ENCODE peak calls at places on chromosome 22, in nine cellular contexts. One of them, this sample, is unnamed.

GRCh38 chr22:48719978-48720661 is 1107.6 kb downstream of the BRD1 start:
- DNase-seq in Calu3: no peak
- DNase-seq in PC-9: no peak
- DNase-seq in HFFc6: no peak
- DNase-seq in GM12864: no peak
- DNase-seq in AG09309: no peak
- DNase-seq in cardiac fibroblast: no peak
- DNase-seq in body of pancreas: no peak
- DNase-seq in fibroblast of pulmonary artery: no peak
- DNase-seq in this sample: no peak

GRCh38 chr22:46703166-46703995 is 34.7 kb downstream of the CERK start:
- DNase-seq in Calu3: no peak
- DNase-seq in PC-9: no peak
- DNase-seq in HFFc6: no peak
- DNase-seq in GM12864: no peak
- DNase-seq in AG09309: no peak
- DNase-seq in cardiac fibroblast: no peak
- DNase-seq in body of pancreas: no peak
- DNase-seq in fibroblast of pulmonary artery: no peak
- DNase-seq in this sample: no peak

GRCh38 chr22:42646569-42647525 is 2.3 kb downstream of the CYB5R3 start:
- DNase-seq in Calu3: no peak
- DNase-seq in PC-9: no peak
- DNase-seq in HFFc6: no peak
- DNase-seq in GM12864: no peak
- DNase-seq in AG09309: no peak
- DNase-seq in cardiac fibroblast: peak; percentile 67
- DNase-seq in body of pancreas: peak; percentile 85
- DNase-seq in fibroblast of pulmonary artery: peak; percentile 38
- DNase-seq in this sample: no peak

GRCh38 chr22:40638261-40638660 is 1.7 kb upstream of the MRTFA start:
- DNase-seq in Calu3: no peak
- DNase-seq in PC-9: no peak
- DNase-seq in HFFc6: no peak
- DNase-seq in GM12864: no peak
- DNase-seq in AG09309: no peak
- DNase-seq in cardiac fibroblast: no peak
- DNase-seq in body of pancreas: no peak
- DNase-seq in fibroblast of pulmonary artery: no peak
- DNase-seq in this sample: no peak

GRCh38 chr22:29078036-29078868 is 5.4 kb downstream of the KREMEN1 start:
- DNase-seq in Calu3: no peak
- DNase-seq in PC-9: no peak
- DNase-seq in HFFc6: no peak
- DNase-seq in GM12864: no peak
- DNase-seq in AG09309: no peak
- DNase-seq in cardiac fibroblast: no peak
- DNase-seq in body of pancreas: no peak
- DNase-seq in fibroblast of pulmonary artery: no peak
- DNase-seq in this sample: no peak

GRCh38 chr22:24824915-24825314 is 18.9 kb downstream of the SGSM1 start:
- DNase-seq in Calu3: no peak
- DNase-seq in PC-9: no peak
- DNase-seq in HFFc6: no peak
- DNase-seq in GM12864: no peak
- DNase-seq in AG09309: no peak
- DNase-seq in cardiac fibroblast: no peak
- DNase-seq in body of pancreas: no peak
- DNase-seq in fibroblast of pulmonary artery: no peak
- DNase-seq in this sample: no peak

GRCh38 chr22:50182176-50183081 is 3.3 kb upstream of the TRABD start:
- DNase-seq in Calu3: no peak
- DNase-seq in PC-9: no peak
- DNase-seq in HFFc6: no peak
- DNase-seq in GM12864: no peak
- DNase-seq in AG09309: no peak
- DNase-seq in cardiac fibroblast: no peak
- DNase-seq in body of pancreas: peak; percentile 96
- DNase-seq in fibroblast of pulmonary artery: no peak
- DNase-seq in this sample: no peak

GRCh38 chr22:42074153-42074750 is at the start of gene PHETA2:
- DNase-seq in Calu3: peak; percentile 34
- DNase-seq in PC-9: no peak
- DNase-seq in HFFc6: no peak
- DNase-seq in GM12864: no peak
- DNase-seq in AG09309: no peak
- DNase-seq in cardiac fibroblast: peak; percentile 60
- DNase-seq in body of pancreas: peak; percentile 66
- DNase-seq in fibroblast of pulmonary artery: peak; percentile 37
- DNase-seq in this sample: peak; percentile 51

GRCh38 chr22:48863965-48864538 is 963.6 kb downstream of the BRD1 start:
- DNase-seq in Calu3: no peak
- DNase-seq in PC-9: no peak
- DNase-seq in HFFc6: no peak
- DNase-seq in GM12864: no peak
- DNase-seq in AG09309: no peak
- DNase-seq in cardiac fibroblast: no peak
- DNase-seq in body of pancreas: no peak
- DNase-seq in fibroblast of pulmonary artery: no peak
- DNase-seq in this sample: no peak

GRCh38 chr22:19174106-19175025 is 4.2 kb downstream of the SLC25A1 start:
- DNase-seq in Calu3: no peak
- DNase-seq in PC-9: peak; percentile 51
- DNase-seq in HFFc6: peak; percentile 73
- DNase-seq in GM12864: no peak
- DNase-seq in AG09309: peak; percentile 29
- DNase-seq in cardiac fibroblast: peak; percentile 89
- DNase-seq in body of pancreas: peak; percentile 60
- DNase-seq in fibroblast of pulmonary artery: peak; percentile 82
- DNase-seq in this sample: no peak

GRCh38 chr22:43554694-43555365 is 143.0 kb downstream of the MPPED1 start:
- DNase-seq in Calu3: no peak
- DNase-seq in PC-9: no peak
- DNase-seq in HFFc6: no peak
- DNase-seq in GM12864: no peak
- DNase-seq in AG09309: no peak
- DNase-seq in cardiac fibroblast: no peak
- DNase-seq in body of pancreas: no peak
- DNase-seq in fibroblast of pulmonary artery: no peak
- DNase-seq in this sample: no peak

GRCh38 chr22:22199634-22200033 is 45.0 kb upstream of the VPREB1 start:
- DNase-seq in Calu3: no peak
- DNase-seq in PC-9: no peak
- DNase-seq in HFFc6: no peak
- DNase-seq in GM12864: no peak
- DNase-seq in AG09309: no peak
- DNase-seq in cardiac fibroblast: no peak
- DNase-seq in body of pancreas: no peak
- DNase-seq in fibroblast of pulmonary artery: no peak
- DNase-seq in this sample: no peak

GRCh38 chr22:17368144-17368726 is 1.0 kb upstream of the CECR2 start:
- DNase-seq in Calu3: no peak
- DNase-seq in PC-9: no peak
- DNase-seq in HFFc6: no peak
- DNase-seq in GM12864: no peak
- DNase-seq in AG09309: no peak
- DNase-seq in cardiac fibroblast: no peak
- DNase-seq in body of pancreas: no peak
- DNase-seq in fibroblast of pulmonary artery: no peak
- DNase-seq in this sample: no peak

GRCh38 chr22:17369553-17370035 is 334 bp downstream of the CECR2 start:
- DNase-seq in Calu3: no peak
- DNase-seq in PC-9: no peak
- DNase-seq in HFFc6: no peak
- DNase-seq in GM12864: no peak
- DNase-seq in AG09309: no peak
- DNase-seq in cardiac fibroblast: peak; percentile 53
- DNase-seq in body of pancreas: peak; percentile 38
- DNase-seq in fibroblast of pulmonary artery: peak; percentile 43
- DNase-seq in this sample: peak; percentile 72

GRCh38 chr22:17368727-17369552 is at the start of gene CECR2:
- DNase-seq in Calu3: no peak
- DNase-seq in PC-9: no peak
- DNase-seq in HFFc6: no peak
- DNase-seq in GM12864: no peak
- DNase-seq in AG09309: no peak
- DNase-seq in cardiac fibroblast: peak; percentile 67
- DNase-seq in body of pancreas: peak; percentile 52
- DNase-seq in fibroblast of pulmonary artery: peak; percentile 44
- DNase-seq in this sample: peak; percentile 90

GRCh38 chr22:17366830-17367229 is 2.4 kb upstream of the CECR2 start:
- DNase-seq in Calu3: peak; percentile 31
- DNase-seq in PC-9: no peak
- DNase-seq in HFFc6: no peak
- DNase-seq in GM12864: no peak
- DNase-seq in AG09309: no peak
- DNase-seq in cardiac fibroblast: peak; percentile 53
- DNase-seq in body of pancreas: no peak
- DNase-seq in fibroblast of pulmonary artery: no peak
- DNase-seq in this sample: peak; percentile 82

GRCh38 chr22:17366329-17366728 is 2.9 kb upstream of the CECR2 start:
- DNase-seq in Calu3: no peak
- DNase-seq in PC-9: no peak
- DNase-seq in HFFc6: no peak
- DNase-seq in GM12864: no peak
- DNase-seq in AG09309: no peak
- DNase-seq in cardiac fibroblast: no peak
- DNase-seq in body of pancreas: no peak
- DNase-seq in fibroblast of pulmonary artery: no peak
- DNase-seq in this sample: no peak
- TF ChIP-seq CTCF in Calu3: no peak
- TF ChIP-seq CTCF in PC-9: no peak
- TF ChIP-seq CTCF in HFFc6: no peak
- TF ChIP-seq CTCF in GM12864: no peak
- TF ChIP-seq CTCF in AG09309: no peak
- TF ChIP-seq CTCF in cardiac fibroblast: no peak
- TF ChIP-seq CTCF in body of pancreas: no peak
- TF ChIP-seq CTCF in fibroblast of pulmonary artery: no peak
- TF ChIP-seq CTCF in this sample: no peak

GRCh38 chr22:37925767-37926166 is 19.7 kb downstream of the MICALL1 start:
- DNase-seq in Calu3: no peak
- DNase-seq in PC-9: no peak
- DNase-seq in HFFc6: no peak
- DNase-seq in GM12864: no peak
- DNase-seq in AG09309: no peak
- DNase-seq in cardiac fibroblast: no peak
- DNase-seq in body of pancreas: no peak
- DNase-seq in fibroblast of pulmonary artery: no peak
- DNase-seq in this sample: no peak
- TF ChIP-seq CTCF in Calu3: no peak
- TF ChIP-seq CTCF in PC-9: no peak
- TF ChIP-seq CTCF in HFFc6: no peak
- TF ChIP-seq CTCF in GM12864: no peak
- TF ChIP-seq CTCF in AG09309: no peak
- TF ChIP-seq CTCF in cardiac fibroblast: no peak
- TF ChIP-seq CTCF in body of pancreas: no peak
- TF ChIP-seq CTCF in fibroblast of pulmonary artery: no peak
- TF ChIP-seq CTCF in this sample: no peak

GRCh38 chr22:26196657-26197056 is 27.4 kb downstream of the SEZ6L start:
- DNase-seq in Calu3: no peak
- DNase-seq in PC-9: no peak
- DNase-seq in HFFc6: no peak
- DNase-seq in GM12864: no peak
- DNase-seq in AG09309: no peak
- DNase-seq in cardiac fibroblast: no peak
- DNase-seq in body of pancreas: no peak
- DNase-seq in fibroblast of pulmonary artery: no peak
- DNase-seq in this sample: no peak

GRCh38 chr22:26197427-26197826 is 28.2 kb downstream of the SEZ6L start:
- DNase-seq in Calu3: no peak
- DNase-seq in PC-9: no peak
- DNase-seq in HFFc6: no peak
- DNase-seq in GM12864: no peak
- DNase-seq in AG09309: no peak
- DNase-seq in cardiac fibroblast: no peak
- DNase-seq in body of pancreas: no peak
- DNase-seq in fibroblast of pulmonary artery: no peak
- DNase-seq in this sample: no peak

GRCh38 chr22:26194313-26194712 is 25.1 kb downstream of the SEZ6L start:
- DNase-seq in Calu3: no peak
- DNase-seq in PC-9: no peak
- DNase-seq in HFFc6: no peak
- DNase-seq in GM12864: no peak
- DNase-seq in AG09309: no peak
- DNase-seq in cardiac fibroblast: no peak
- DNase-seq in body of pancreas: no peak
- DNase-seq in fibroblast of pulmonary artery: no peak
- DNase-seq in this sample: no peak

GRCh38 chr22:26194877-26195276 is 25.6 kb downstream of the SEZ6L start:
- DNase-seq in Calu3: no peak
- DNase-seq in PC-9: no peak
- DNase-seq in HFFc6: no peak
- DNase-seq in GM12864: no peak
- DNase-seq in AG09309: no peak
- DNase-seq in cardiac fibroblast: no peak
- DNase-seq in body of pancreas: no peak
- DNase-seq in fibroblast of pulmonary artery: no peak
- DNase-seq in this sample: no peak

GRCh38 chr22:26199665-26200064 is 30.4 kb downstream of the SEZ6L start:
- DNase-seq in Calu3: no peak
- DNase-seq in PC-9: no peak
- DNase-seq in HFFc6: no peak
- DNase-seq in GM12864: no peak
- DNase-seq in AG09309: no peak
- DNase-seq in cardiac fibroblast: no peak
- DNase-seq in body of pancreas: no peak
- DNase-seq in fibroblast of pulmonary artery: no peak
- DNase-seq in this sample: no peak
- TF ChIP-seq CTCF in Calu3: no peak
- TF ChIP-seq CTCF in PC-9: no peak
- TF ChIP-seq CTCF in HFFc6: no peak
- TF ChIP-seq CTCF in GM12864: no peak
- TF ChIP-seq CTCF in AG09309: no peak
- TF ChIP-seq CTCF in cardiac fibroblast: no peak
- TF ChIP-seq CTCF in body of pancreas: no peak
- TF ChIP-seq CTCF in fibroblast of pulmonary artery: no peak
- TF ChIP-seq CTCF in this sample: no peak

DNA sequence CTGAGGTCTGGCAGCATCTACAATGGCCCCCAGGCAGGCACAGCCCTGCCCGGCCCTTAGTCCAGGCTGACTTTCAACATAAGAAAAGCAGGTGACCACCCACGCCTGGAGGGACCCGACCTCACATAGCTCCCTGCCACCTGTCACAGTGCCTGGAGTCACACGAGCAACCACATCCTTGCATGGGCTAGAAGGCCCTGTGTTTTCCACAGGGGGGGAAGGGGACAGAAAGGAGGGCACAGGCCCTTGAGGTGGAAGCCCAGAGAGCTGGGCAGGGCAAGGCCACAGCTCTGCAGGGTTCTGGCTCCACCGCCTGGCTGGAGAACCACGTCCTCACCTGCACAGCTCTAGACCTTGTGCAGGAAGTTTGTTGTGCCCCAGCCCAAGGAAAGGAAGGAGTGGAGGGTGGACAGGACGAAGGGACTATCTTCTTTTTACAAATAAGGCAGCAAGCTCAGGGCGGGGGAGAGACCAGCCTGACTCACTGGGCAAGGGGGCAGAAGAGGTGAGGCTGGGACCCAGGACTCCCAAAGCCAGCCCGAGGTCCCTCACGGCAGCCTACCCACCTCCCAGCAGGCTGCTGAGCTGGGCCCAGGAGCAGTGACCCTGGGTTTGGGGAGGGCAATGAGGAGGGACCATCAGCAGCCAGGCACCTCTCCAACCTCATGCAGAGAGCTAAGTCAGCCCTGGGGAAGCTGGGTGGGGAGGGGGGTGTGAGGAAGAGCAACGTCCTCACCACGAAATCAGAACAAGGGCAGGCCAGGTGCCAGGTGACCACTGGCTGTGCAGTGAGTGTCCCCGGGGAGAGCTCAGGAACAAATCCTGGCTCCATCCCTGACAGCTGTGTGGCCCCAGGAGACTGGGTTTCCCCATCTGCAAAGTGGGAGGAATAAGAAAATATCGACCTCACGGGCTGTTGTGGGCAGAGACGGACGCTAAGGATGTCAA is 4.3 kb downstream of the C1QTNF6 start:
- DNase-seq in Calu3: no peak
- DNase-seq in PC-9: peak; percentile 40
- DNase-seq in HFFc6: no peak
- DNase-seq in GM12864: no peak
- DNase-seq in AG09309: no peak
- DNase-seq in cardiac fibroblast: no peak
- DNase-seq in body of pancreas: no peak
- DNase-seq in fibroblast of pulmonary artery: no peak
- DNase-seq in this sample: peak; percentile 14
- TF ChIP-seq CTCF in Calu3: no peak
- TF ChIP-seq CTCF in PC-9: no peak
- TF ChIP-seq CTCF in HFFc6: no peak
- TF ChIP-seq CTCF in GM12864: peak; percentile 21
- TF ChIP-seq CTCF in AG09309: no peak
- TF ChIP-seq CTCF in cardiac fibroblast: no peak
- TF ChIP-seq CTCF in body of pancreas: no peak
- TF ChIP-seq CTCF in fibroblast of pulmonary artery: no peak
- TF ChIP-seq CTCF in this sample: no peak